ENCODE peak calls at places on chromosomes 13 and 19, in nine cellular contexts. A is upper lobe of left lung, Q is endothelial cell of umbilical vein, U is GM12878, R is vagina, W is breast epithelium, O is Panc1, G is stomach, D is transverse colon. P is an unnamed sample.

GRCh38 chr13:100140441-100140840 is 51.5 kb downstream of the PCCA start:
- DNase-seq in A (no peak), Q (no peak), U (no peak), R (no peak), W (no peak), O (no peak), G (no peak), D (no peak), P (no peak)

GRCh38 chr19:21848706-21849105 is 12.7 kb upstream of the ZNF43 start:
- DNase-seq in A (no peak), Q (no peak), U (no peak), R (no peak), W (no peak), O (peak), G (no peak), D (no peak), P (no peak)

GRCh38 chr19:43452517-43453045 is 12.8 kb downstream of the LYPD3 start:
- DNase-seq in A (no peak), Q (no peak), U (no peak), R (no peak), W (no peak), O (no peak), G (no peak), D (no peak), P (no peak)

GRCh38 chr19:5588906-5589676 is 21.3 kb upstream of the TINCR start:
- DNase-seq in A (no peak), Q (no peak), U (no peak), R (no peak), W (no peak), O (no peak), G (no peak), D (no peak), P (no peak)

GRCh38 chr13:40116008-40116407 is 460.5 kb downstream of the COG6 start:
- DNase-seq in A (peak), Q (peak), U (peak), R (no peak), W (no peak), O (no peak), G (peak), D (peak), P (no peak)

GRCh38 chr19:53102186-53102585 is 1.0 kb downstream of the ZNF160 start:
- DNase-seq in A (no peak), Q (no peak), U (no peak), R (no peak), W (no peak), O (no peak), G (no peak), D (no peak), P (no peak)

GRCh38 chr19:55369651-55370304 is 485 bp downstream of the IL11 start:
- DNase-seq in A (no peak), Q (no peak), U (no peak), R (no peak), W (no peak), O (no peak), G (no peak), D (no peak), P (no peak)

GRCh38 chr13:78228940-78229339 is 310.3 kb upstream of the EDNRB start:
- DNase-seq in A (no peak), Q (no peak), U (no peak), R (no peak), W (no peak), O (no peak), G (no peak), D (no peak), P (no peak)

GRCh38 chr19:12052571-12053169 is at the start of gene ZNF878:
- DNase-seq in A (peak), Q (peak), U (peak), R (no peak), W (peak), O (no peak), G (peak), D (peak), P (peak)

GRCh38 chr19:35264281-35265125 is 4.3 kb upstream of the USF2 start:
- DNase-seq in A (peak), Q (no peak), U (no peak), R (peak), W (peak), O (no peak), G (peak), D (peak), P (no peak)

GRCh38 chr13:64709079-64709478 is 2521.1 kb downstream of the PCDH9 start:
- DNase-seq in A (no peak), Q (no peak), U (no peak), R (no peak), W (no peak), O (no peak), G (no peak), D (no peak), P (no peak)

GRCh38 chr13:24625870-24626419 is 54.3 kb upstream of the ATP12A start:
- DNase-seq in A (no peak), Q (no peak), U (no peak), R (no peak), W (no peak), O (no peak), G (peak), D (no peak), P (no peak)

GRCh38 chr19:57512845-57513244 is 13.1 kb downstream of the ZNF773 start:
- DNase-seq in A (no peak), Q (no peak), U (no peak), R (no peak), W (no peak), O (no peak), G (no peak), D (no peak), P (no peak)

GRCh38 chr19:29683009-29683408 is 17.7 kb downstream of the PLEKHF1 start:
- DNase-seq in A (no peak), Q (no peak), U (no peak), R (peak), W (no peak), O (no peak), G (no peak), D (no peak), P (no peak)

GRCh38 chr19:18419195-18419698 is at the start of gene SSBP4:
- DNase-seq in A (peak), Q (peak), U (no peak), R (no peak), W (no peak), O (no peak), G (peak), D (peak), P (no peak)

GRCh38 chr13:49419292-49419691 is 24.6 kb downstream of the CAB39L start:
- DNase-seq in A (no peak), Q (no peak), U (no peak), R (no peak), W (no peak), O (no peak), G (no peak), D (no peak), P (no peak)

GRCh38 chr13:111919286-111919685 is 147.7 kb upstream of the SOX1 start:
- DNase-seq in A (peak), Q (no peak), U (no peak), R (no peak), W (no peak), O (no peak), G (no peak), D (no peak), P (no peak)

GRCh38 chr13:102317593-102317992 is 84.3 kb downstream of the FGF14 start:
- DNase-seq in A (peak), Q (no peak), U (no peak), R (peak), W (peak), O (no peak), G (peak), D (peak), P (no peak)

GRCh38 chr19:18474366-18474887 is 36.5 kb upstream of the ISYNA1 start:
- DNase-seq in A (no peak), Q (no peak), U (no peak), R (no peak), W (no peak), O (no peak), G (no peak), D (no peak), P (no peak)

GRCh38 chr13:109684836-109685602 is 101.4 kb downstream of the IRS2 start:
- DNase-seq in A (no peak), Q (no peak), U (no peak), R (no peak), W (peak), O (no peak), G (peak), D (peak), P (peak)

GRCh38 chr19:55005684-55006488 is 32.2 kb downstream of the GP6 start:
- DNase-seq in A (no peak), Q (no peak), U (peak), R (no peak), W (no peak), O (no peak), G (no peak), D (no peak), P (no peak)

GRCh38 chr13:72246396-72246795 is 379.4 kb upstream of the DACH1 start:
- DNase-seq in A (no peak), Q (no peak), U (no peak), R (no peak), W (no peak), O (no peak), G (no peak), D (no peak), P (no peak)

GRCh38 chr19:35347930-35348298 is 212 bp downstream of the FFAR1 start:
- DNase-seq in A (no peak), Q (no peak), U (no peak), R (peak), W (no peak), O (no peak), G (no peak), D (no peak), P (peak)

GRCh38 chr13:19960673-19961015 is 2.1 kb downstream of the ZMYM2 start:
- DNase-seq in A (no peak), Q (no peak), U (no peak), R (no peak), W (no peak), O (no peak), G (no peak), D (no peak), P (no peak)

DNA sequence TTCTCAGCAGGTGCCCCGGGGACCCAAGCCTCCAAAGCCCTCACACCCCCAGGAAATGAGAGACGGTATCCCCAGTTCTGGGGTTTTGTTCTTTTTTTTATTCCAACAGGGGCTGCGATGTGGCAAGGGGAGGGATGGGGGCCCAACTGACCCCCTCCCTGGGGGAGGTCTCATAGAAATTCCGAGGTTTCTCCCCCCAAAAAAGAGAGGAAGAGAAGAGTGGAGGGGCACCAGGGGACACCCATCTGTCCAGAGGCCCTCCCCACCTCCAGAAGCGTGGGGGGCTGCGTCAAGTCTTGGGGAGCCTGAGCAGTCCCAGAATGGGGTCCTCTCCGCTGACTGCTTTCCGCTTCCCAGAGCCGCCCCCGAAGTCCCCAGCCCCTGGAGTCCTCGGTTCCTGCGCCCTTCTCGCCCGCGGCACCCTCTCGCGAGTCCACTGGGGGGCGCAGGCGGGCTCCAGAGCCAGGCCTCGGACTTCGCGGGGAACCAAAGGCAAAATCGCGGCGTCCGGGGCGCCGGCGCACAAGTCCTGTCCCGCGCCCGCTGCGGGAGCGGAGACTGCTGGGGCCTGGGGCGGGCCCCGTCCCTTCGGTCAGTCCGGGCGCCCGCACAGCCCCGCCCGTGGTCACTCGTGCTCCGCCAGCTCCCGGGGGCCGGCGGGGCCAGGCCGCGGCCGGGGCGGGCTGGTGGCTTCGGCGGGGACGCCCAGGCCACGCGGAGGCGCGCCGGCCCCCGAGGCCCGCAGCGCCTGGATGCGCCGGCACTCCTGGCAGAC is 4.4 kb upstream of the ATP1A3 start:
- DNase-seq in A (peak), Q (no peak), U (no peak), R (no peak), W (no peak), O (no peak), G (peak), D (peak), P (no peak)
- TF ChIP-seq CTCF in A (peak), Q (peak), U (peak), R (no peak), W (no peak), O (peak), G (no peak), D (peak), P (peak)

GRCh38 chr13:51587372-51587771 is 3.1 kb downstream of the WDFY2 start:
- DNase-seq in A (no peak), Q (no peak), U (no peak), R (no peak), W (no peak), O (no peak), G (no peak), D (no peak), P (no peak)
- H3K4me3 ChIP-seq in A (no peak), Q (no peak), U (peak), R (no peak), W (no peak), O (no peak), G (no peak), D (no peak), P (no peak)

GRCh38 chr19:47111081-47111589 is 2.4 kb downstream of the ZC3H4 start:
- DNase-seq in A (peak), Q (peak), U (no peak), R (no peak), W (no peak), O (no peak), G (peak), D (peak), P (no peak)
- TF ChIP-seq POLR2AphosphoS5 in A (no peak), Q (peak), U (peak), R (no peak), W (peak), O (no peak), G (no peak), D (no peak), P (no peak)

GRCh38 chr19:6948884-6949283 is 61.5 kb downstream of the ADGRE1 start:
- DNase-seq in A (no peak), Q (no peak), U (no peak), R (no peak), W (no peak), O (no peak), G (no peak), D (no peak), P (no peak)

GRCh38 chr19:6947745-6948144 is 60.4 kb downstream of the ADGRE1 start:
- DNase-seq in A (peak), Q (peak), U (peak), R (no peak), W (no peak), O (no peak), G (no peak), D (no peak), P (no peak)

GRCh38 chr19:6955082-6955481 is 66.1 kb downstream of the MBD3L2B start:
- DNase-seq in A (no peak), Q (no peak), U (no peak), R (no peak), W (no peak), O (no peak), G (no peak), D (no peak), P (no peak)

GRCh38 chr19:6956573-6956972 is 64.7 kb downstream of the MBD3L2B start:
- DNase-seq in A (no peak), Q (no peak), U (no peak), R (no peak), W (no peak), O (no peak), G (no peak), D (no peak), P (no peak)

GRCh38 chr19:6952956-6953355 is 65.6 kb downstream of the ADGRE1 start:
- DNase-seq in A (no peak), Q (no peak), U (no peak), R (no peak), W (no peak), O (no peak), G (no peak), D (no peak), P (no peak)
- TF ChIP-seq CTCF in A (no peak), Q (no peak), U (no peak), R (no peak), W (no peak), O (no peak), G (no peak), D (no peak), P (no peak)

GRCh38 chr19:16069813-16070365 is 6.4 kb upstream of the TPM4 start:
- DNase-seq in A (no peak), Q (no peak), U (no peak), R (peak), W (no peak), O (no peak), G (peak), D (peak), P (no peak)

GRCh38 chr19:16068696-16069259 is 7.5 kb upstream of the TPM4 start:
- DNase-seq in A (no peak), Q (peak), U (no peak), R (no peak), W (no peak), O (no peak), G (no peak), D (no peak), P (no peak)

GRCh38 chr19:16071072-16071691 is 5.1 kb upstream of the TPM4 start:
- DNase-seq in A (no peak), Q (no peak), U (no peak), R (no peak), W (peak), O (no peak), G (no peak), D (peak), P (no peak)

GRCh38 chr19:16073481-16073880 is 2.8 kb upstream of the TPM4 start:
- DNase-seq in A (no peak), Q (no peak), U (no peak), R (no peak), W (peak), O (no peak), G (no peak), D (peak), P (no peak)

GRCh38 chr19:16070366-16070990 is 5.8 kb upstream of the TPM4 start:
- DNase-seq in A (peak), Q (peak), U (no peak), R (peak), W (peak), O (no peak), G (peak), D (peak), P (no peak)
- H3K4me3 ChIP-seq in A (peak), Q (peak), U (no peak), R (peak), W (peak), O (no peak), G (peak), D (peak), P (peak)